ENCODE peak calls at places on chromosome 13, in four cellular contexts. V is spleen, G is stomach, R is K562. D is an unnamed sample.
A peak's percentile ranks its signal among the peaks of the same experiment; 100 is the strongest.

GRCh38 chr13:36891752-36892151 is 28.3 kb downstream of the SMAD9 start:
- DNase-seq in V (no peak), G (no peak), R (no peak), D (no peak)

GRCh38 chr13:45257638-45258338 is 56.9 kb upstream of the KCTD4 start:
- DNase-seq in V (no peak), G (no peak), R (no peak), D (no peak)

GRCh38 chr13:51768976-51769375 is 35.0 kb downstream of the DHRS12 start:
- DNase-seq in V (no peak), G (no peak), R (no peak), D (no peak)

GRCh38 chr13:46140044-46140443 is 35.2 kb upstream of the CPB2 start:
- DNase-seq in V (no peak), G (no peak), R (no peak), D (no peak)

GRCh38 chr13:31162151-31163008 is 676 bp upstream of the HSPH1 start:
- DNase-seq in V (peak; percentile 98), G (peak; percentile 95), R (peak; percentile 74), D (peak; percentile 97)

GRCh38 chr13:28636078-28636477 is 22.9 kb upstream of the POMP start:
- DNase-seq in V (no peak), G (no peak), R (no peak), D (no peak)

GRCh38 chr13:59437902-59438301 is 725.8 kb downstream of the DIAPH3 start:
- DNase-seq in V (no peak), G (no peak), R (no peak), D (no peak)

GRCh38 chr13:48233097-48233885 is at the start of gene ITM2B:
- DNase-seq in V (peak; percentile 95), G (peak; percentile 82), R (peak; percentile 89), D (peak; percentile 36)

GRCh38 chr13:82076421-82076820 is 1735.5 kb upstream of the SPRY2 start:
- DNase-seq in V (no peak), G (no peak), R (no peak), D (no peak)

GRCh38 chr13:29948246-29948645 is 97.8 kb upstream of the UBL3 start:
- DNase-seq in V (no peak), G (no peak), R (no peak), D (no peak)
- H3K27ac ChIP-seq in V (no peak overlapping the region), G (no peak overlapping the region), R (no peak overlapping the region), D (no peak overlapping the region)

GRCh38 chr13:32636711-32637110 is 50.5 kb downstream of the PDS5B start:
- DNase-seq in V (no peak), G (no peak), R (no peak), D (no peak)
- TF ChIP-seq POLR2AphosphoS5 in V (no peak), G (no peak), R (no peak), D (no peak)

GRCh38 chr13:62320731-62321130 is 905.1 kb upstream of the PCDH20 start:
- DNase-seq in V (no peak), G (no peak), R (no peak), D (no peak)
- H3K27ac ChIP-seq in V (no peak overlapping the region), G (no peak overlapping the region), R (no peak overlapping the region), D (no peak overlapping the region)

GRCh38 chr13:40517486-40518311 is 148.7 kb downstream of the FOXO1 start:
- DNase-seq in V (no peak), G (no peak), R (no peak), D (no peak)
- TF ChIP-seq POLR2AphosphoS5 in V (no peak), G (no peak), R (no peak), D (no peak)

GRCh38 chr13:42860485-42860884 is 79.1 kb downstream of the FAM216B start:
- DNase-seq in V (no peak), G (no peak), R (no peak), D (no peak)

GRCh38 chr13:42855416-42855815 is 74.0 kb downstream of the FAM216B start:
- DNase-seq in V (no peak), G (no peak), R (no peak), D (no peak)

GRCh38 chr13:42864952-42865634 is 83.7 kb downstream of the FAM216B start:
- DNase-seq in V (no peak), G (no peak), R (no peak), D (no peak)

GRCh38 chr13:42865703-42866102 is 84.3 kb downstream of the FAM216B start:
- DNase-seq in V (no peak), G (no peak), R (no peak), D (no peak)

GRCh38 chr13:42859760-42860159 is 78.4 kb downstream of the FAM216B start:
- DNase-seq in V (no peak), G (no peak), R (no peak), D (no peak)
- H3K27ac ChIP-seq in V (no peak overlapping the region), G (no peak overlapping the region), R (no peak overlapping the region), D (no peak overlapping the region)

D was measured in breast epithelium.